ENCODE peak calls at places on chromosomes 5 and 9, in ten cellular contexts. Z is GM06990, W is fibroblast of the aortic adventitia, F is WERI-Rb-1, N is thoracic aorta, V is tibial artery, R is lower lobe of right lung, A is A549, L is endodermal cell, D is epithelial cell of esophagus. P is an unnamed sample.

GRCh38 chr9:116471093-116471906 is 215.8 kb upstream of the TRIM32 start:
- DNase-seq in V (no peak), Z (no peak), R (no peak), F (no peak), L (peak; percentile 93), A (no peak), W (peak; percentile 95), D (no peak), N (no peak), P (peak; percentile 38)

GRCh38 chr9:69981686-69982450 is 61.8 kb upstream of the MAMDC2 start:
- DNase-seq in R (no peak), N (no peak), D (peak; percentile 64), L (no peak), W (peak; percentile 28), Z (no peak), A (no peak), V (no peak), F (peak; percentile 29), P (peak; percentile 10)

GRCh38 chr5:138655530-138656245 is 80.5 kb upstream of the HSPA9 start:
- DNase-seq in Z (no peak), F (no peak), V (no peak), L (no peak), D (no peak), N (no peak), W (peak; percentile 51), R (no peak), A (no peak), P (no peak)

GRCh38 chr5:79236970-79237734 is 1.2 kb downstream of the JMY start:
- DNase-seq in D (peak; percentile 79), F (peak; percentile 26), V (peak; percentile 70), W (peak; percentile 47), A (peak; percentile 43), Z (peak; percentile 65), N (no peak), R (peak; percentile 56), L (peak; percentile 82), P (peak; percentile 43)

GRCh38 chr9:36163049-36163839 is 5.9 kb upstream of the CCIN start:
- DNase-seq in L (peak; percentile 94), F (peak; percentile 15), V (peak; percentile 86), R (no peak), A (no peak), D (no peak), W (peak; percentile 80), Z (no peak), N (no peak), P (peak; percentile 92)

GRCh38 chr5:145942202-145942601 is 5.8 kb downstream of the SH3RF2 start:
- DNase-seq in D (no peak), R (no peak), N (no peak), A (no peak), Z (no peak), L (no peak), F (no peak), V (no peak), W (no peak), P (no peak)

GRCh38 chr5:172553838-172554344 is 87.2 kb upstream of the NEURL1B start:
- DNase-seq in A (no peak), R (no peak), D (no peak), Z (no peak), L (peak; percentile 15), V (no peak), N (no peak), W (no peak), F (no peak), P (no peak)

GRCh38 chr9:37002413-37003217 is 31.5 kb downstream of the PAX5 start:
- DNase-seq in R (no peak), F (no peak), W (no peak), N (no peak), Z (peak; percentile 55), V (no peak), D (no peak), A (no peak), L (peak; percentile 63), P (no peak)

GRCh38 chr5:66344544-66344943 is 200.4 kb downstream of the SREK1 start:
- DNase-seq in L (no peak), A (no peak), D (no peak), F (no peak), N (no peak), R (no peak), V (no peak), W (no peak), Z (no peak), P (no peak)

GRCh38 chr5:91383956-91384300 is 811 bp upstream of the ARRDC3 start:
- DNase-seq in Z (no peak), R (peak; percentile 55), V (no peak), N (no peak), D (peak; percentile 34), A (no peak), W (peak; percentile 39), F (peak; percentile 25), L (peak; percentile 74), P (no peak)

GRCh38 chr5:24819841-24820240 is 175.1 kb upstream of the CDH10 start:
- DNase-seq in D (no peak), F (no peak), L (no peak), A (no peak), Z (no peak), R (no peak), V (no peak), N (no peak), W (no peak), P (no peak)

GRCh38 chr9:87497080-87497603 is 525 bp upstream of the DAPK1 start:
- DNase-seq in D (no peak), Z (no peak), R (no peak), V (no peak), W (no peak), F (no peak), L (peak; percentile 57), A (no peak), N (no peak), P (no peak)

GRCh38 chr5:160970605-160971191 is 118.7 kb upstream of the ATP10B start:
- DNase-seq in R (no peak), F (no peak), A (no peak), W (no peak), D (peak; percentile 39), V (no peak), L (no peak), N (no peak), Z (no peak), P (peak; percentile 1)
- TF ChIP-seq CTCF in R (peak; percentile 14), F (peak; percentile 18), A (no peak), W (no peak), D (peak; percentile 43), V (no peak), L (peak; percentile 84), N (no peak), Z (peak; percentile 44), P (no peak)

GRCh38 chr5:155728146-155728856 is 598.7 kb upstream of the SGCD start:
- DNase-seq in Z (no peak), W (no peak), L (peak; percentile 88), A (peak; percentile 71), R (peak; percentile 54), D (peak; percentile 66), F (peak; percentile 86), V (no peak), N (no peak), P (peak; percentile 2)
- H3K4me3 ChIP-seq in Z (no peak overlapping the region), W (no peak overlapping the region), L (peak overlapping the region; percentile 74), A (peak overlapping the region; percentile 62), R (peak overlapping the region; percentile 36), D (peak overlapping the region; percentile 32), F (peak overlapping the region; percentile 72), V (peak overlapping the region; percentile 48), N (peak overlapping the region; percentile 65), P (no peak overlapping the region)

GRCh38 chr9:82191082-82191481 is 202.5 kb downstream of the SPATA31D1 start:
- DNase-seq in D (no peak), N (no peak), R (no peak), V (no peak), A (no peak), F (no peak), Z (no peak), W (no peak), L (no peak), P (no peak)
- TF ChIP-seq CTCF in D (no peak), N (no peak), R (no peak), V (no peak), A (no peak), F (no peak), Z (no peak), W (no peak), L (no peak), P (no peak)

GRCh38 chr5:61379677-61380076 is 47.6 kb downstream of the ZSWIM6 start:
- DNase-seq in W (no peak), N (no peak), A (no peak), D (no peak), R (no peak), L (no peak), V (no peak), Z (no peak), F (no peak), P (no peak)
- H3K4me3 ChIP-seq in W (no peak overlapping the region), N (no peak overlapping the region), A (no peak overlapping the region), D (no peak overlapping the region), R (no peak overlapping the region), L (no peak overlapping the region), V (no peak overlapping the region), Z (no peak overlapping the region), F (no peak overlapping the region), P (no peak overlapping the region)

DNA sequence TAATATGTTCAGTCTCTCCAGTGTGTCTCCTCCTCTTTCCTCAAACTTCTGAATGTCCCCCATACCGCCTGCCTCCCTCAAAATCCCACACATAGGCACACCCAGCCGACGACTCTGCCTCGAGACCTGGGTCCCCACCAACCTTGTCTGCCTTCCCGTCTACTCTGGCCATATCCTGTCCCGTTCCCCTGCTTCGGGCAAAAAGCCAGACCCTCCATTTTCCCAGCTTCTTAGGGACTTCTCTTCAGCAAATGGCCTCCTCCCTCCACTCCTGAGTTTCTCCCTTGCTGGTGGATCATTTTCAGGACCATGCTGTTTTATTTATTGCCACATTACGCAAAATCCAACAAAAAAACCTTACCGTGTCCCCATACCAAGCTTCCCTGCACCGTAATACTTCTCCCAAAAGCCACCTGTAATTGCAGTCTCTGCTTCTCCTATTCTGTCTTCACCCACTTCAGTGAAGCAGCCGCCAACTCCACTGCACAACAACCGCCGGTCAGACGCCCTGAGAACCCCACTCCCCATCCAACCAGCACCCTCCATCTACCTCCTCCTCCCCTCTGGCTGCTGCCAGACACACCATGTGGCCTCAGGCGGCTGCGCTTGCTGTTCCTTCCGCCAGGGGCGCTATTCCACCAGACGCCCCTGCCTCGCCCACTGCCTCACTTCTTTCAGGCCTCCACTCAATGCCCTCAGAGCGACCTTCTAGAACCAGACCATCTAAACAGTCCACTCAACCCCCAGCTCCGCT is 117.0 kb downstream of the TRPM6 start:
- DNase-seq in D (peak; percentile 17), L (peak; percentile 94), Z (peak; percentile 25), V (no peak), N (no peak), R (no peak), F (peak; percentile 11), A (peak; percentile 81), W (no peak), P (peak; percentile 11)
- TF ChIP-seq CTCF in D (peak; percentile 59), L (peak; percentile 95), Z (peak; percentile 97), V (peak; percentile 35), N (peak; percentile 39), R (peak; percentile 58), F (peak; percentile 24), A (peak; percentile 90), W (peak; percentile 73), P (peak; percentile 71)

GRCh38 chr5:63877961-63878360 is 84.3 kb downstream of the HTR1A start:
- DNase-seq in L (peak; percentile 50), D (no peak), V (no peak), A (no peak), Z (no peak), N (no peak), F (no peak), R (no peak), W (no peak), P (no peak)

GRCh38 chr5:63878788-63879187 is 83.5 kb downstream of the HTR1A start:
- DNase-seq in W (no peak), Z (no peak), F (no peak), D (no peak), N (no peak), R (no peak), L (peak; percentile 69), V (no peak), A (no peak), P (no peak)
- H3K4me3 ChIP-seq in W (no peak overlapping the region), Z (no peak overlapping the region), F (no peak overlapping the region), D (no peak overlapping the region), N (no peak overlapping the region), R (no peak overlapping the region), L (no peak overlapping the region), V (no peak overlapping the region), A (no peak overlapping the region), P (no peak overlapping the region)

P was measured in fibroblast of villous mesenchyme.